ENCODE peak calls at places on chromosome 6, in eight cellular contexts. B is H1, D is cardiac muscle cell, F is HCT116, O is tibial artery, Z is uterus, S is left ventricle myocardium inferior, Q is heart left ventricle. N is an unnamed sample.

GRCh38 chr6:16681260-16681873 is 79.9 kb downstream of the ATXN1 start:
- DNase-seq in F (peak; percentile 91), D (peak; percentile 64), Z (no peak), S (peak; percentile 28), Q (peak; percentile 66), B (no peak), O (no peak), N (no peak)

GRCh38 chr6:39425346-39426056 is 103.0 kb upstream of the KCNK16 start:
- DNase-seq in Q (no peak), F (no peak), B (no peak), D (no peak), S (no peak), Z (no peak), O (no peak), N (no peak)

GRCh38 chr6:79810153-79810806 is 137.1 kb downstream of the ELOVL4 start:
- DNase-seq in S (no peak), Z (no peak), Q (no peak), O (no peak), D (peak; percentile 77), B (no peak), F (no peak), N (no peak)

GRCh38 chr6:24215068-24215467 is 89.1 kb downstream of the NRSN1 start:
- DNase-seq in O (no peak), B (no peak), D (no peak), Z (no peak), S (no peak), Q (no peak), F (no peak), N (no peak)

GRCh38 chr6:5084192-5084786 is 852 bp upstream of the PPP1R3G start:
- DNase-seq in D (peak; percentile 35), F (no peak), Q (peak; percentile 61), B (no peak), Z (peak; percentile 24), O (peak; percentile 85), S (peak; percentile 75), N (peak; percentile 73)

GRCh38 chr6:134315974-134316391 is 1.9 kb downstream of the SGK1 start:
- DNase-seq in B (no peak), S (no peak), Q (no peak), F (no peak), Z (no peak), O (no peak), D (no peak), N (no peak)

GRCh38 chr6:32622545-32623401 is 14.4 kb upstream of the HLA-DQA1 start:
- DNase-seq in F (no peak), D (peak; percentile 69), S (no peak), O (no peak), B (peak; percentile 31), Z (no peak), Q (peak; percentile 28), N (peak; percentile 22)

GRCh38 chr6:55748880-55749279 is 126.5 kb downstream of the BMP5 start:
- DNase-seq in Q (no peak), F (no peak), B (no peak), Z (no peak), D (no peak), O (no peak), S (no peak), N (no peak)

GRCh38 chr6:108353853-108354252 is 59.0 kb downstream of the AFG1L start:
- DNase-seq in F (no peak), Z (no peak), B (no peak), S (no peak), Q (no peak), O (no peak), D (no peak), N (no peak)

GRCh38 chr6:155493694-155494143 is 38.1 kb upstream of the NOX3 start:
- DNase-seq in O (peak; percentile 86), Z (peak; percentile 54), S (no peak), D (no peak), Q (peak; percentile 51), B (peak; percentile 47), F (peak; percentile 85), N (no peak)

GRCh38 chr6:83466328-83466727 is 35.5 kb upstream of the ME1 start:
- DNase-seq in B (no peak), S (no peak), D (no peak), Z (no peak), O (no peak), F (no peak), Q (no peak), N (no peak)

GRCh38 chr6:167107787-167108186 is 15.1 kb upstream of the CCR6 start:
- DNase-seq in B (no peak), D (no peak), Z (no peak), Q (no peak), F (no peak), O (no peak), S (no peak), N (no peak)

GRCh38 chr6:90088009-90088408 is 193.7 kb downstream of the GJA10 start:
- DNase-seq in Z (peak; percentile 36), B (no peak), Q (no peak), O (no peak), S (no peak), F (no peak), D (no peak), N (no peak)

GRCh38 chr6:152300517-152300916 is 336.6 kb downstream of the SYNE1 start:
- DNase-seq in S (no peak), O (no peak), Z (no peak), D (no peak), B (no peak), F (no peak), Q (no peak), N (no peak)

GRCh38 chr6:32196682-32197616 is 4.5 kb upstream of the GPSM3 start:
- DNase-seq in Z (peak; percentile 64), Q (peak; percentile 67), S (peak; percentile 55), O (peak; percentile 81), D (no peak), B (no peak), F (no peak), N (peak; percentile 49)

DNA sequence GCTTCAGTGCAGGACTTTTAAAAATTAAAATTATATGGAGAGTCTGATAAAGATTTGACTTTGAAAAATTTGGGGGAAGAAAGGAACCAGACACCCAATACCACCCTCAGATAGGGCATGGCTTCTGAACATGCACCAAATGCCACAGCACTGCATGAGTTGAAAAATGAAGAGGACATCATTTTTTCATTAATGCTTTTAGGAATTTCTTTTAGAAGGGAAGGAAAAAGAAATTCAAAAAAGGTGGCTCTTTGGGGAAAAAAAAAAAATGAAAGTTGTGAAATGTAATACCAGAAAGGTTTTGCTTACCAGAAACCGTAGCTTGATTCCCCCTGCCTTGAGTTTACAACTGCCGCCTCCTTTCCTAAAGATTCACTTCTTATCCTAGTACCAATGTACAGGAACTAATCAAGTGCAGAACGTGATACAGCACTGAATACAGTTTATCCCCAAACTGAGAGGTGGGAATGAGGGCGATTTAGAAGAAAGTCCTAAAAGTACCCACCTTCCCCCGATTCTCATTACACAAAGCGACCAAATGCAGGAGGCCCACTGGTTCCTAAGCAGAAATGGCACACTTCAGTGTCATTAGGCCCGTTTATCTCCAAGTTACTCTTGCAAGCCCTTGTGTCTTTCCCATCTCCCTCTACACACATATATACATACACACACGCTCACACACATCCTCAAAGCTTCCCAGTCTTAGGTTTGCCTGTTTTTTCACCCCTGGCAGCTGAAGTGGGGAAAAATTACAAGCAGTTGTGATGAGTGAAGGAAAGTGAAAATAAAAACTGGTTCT is 2.8 kb downstream of the PPP1R10 start:
- DNase-seq in B (no peak), D (no peak), O (no peak), Z (no peak), S (no peak), F (no peak), Q (no peak), N (no peak)
- H3K27ac ChIP-seq in B (peak overlapping the region; percentile 98), D (peak overlapping the region; percentile 99), O (peak overlapping the region; percentile 98), Z (peak overlapping the region; percentile 100), S (peak overlapping the region; percentile 94), F (peak overlapping the region; percentile 87), Q (peak overlapping the region; percentile 98), N (peak overlapping the region; percentile 97)

GRCh38 chr6:131199568-131200272 is 64.5 kb downstream of the AKAP7 start:
- DNase-seq in Z (no peak), F (peak; percentile 12), B (peak; percentile 36), S (no peak), O (no peak), D (peak; percentile 70), Q (no peak), N (peak; percentile 13)
- TF ChIP-seq CTCF in Z (peak; percentile 41), F (peak; percentile 31), B (peak; percentile 86), S (peak; percentile 76), O (no peak), D (peak; percentile 67), Q (peak; percentile 67), N (peak; percentile 73)

GRCh38 chr6:37056439-37057127 is 51.1 kb downstream of the FGD2 start:
- DNase-seq in F (peak; percentile 31), O (no peak), Z (no peak), Q (no peak), B (no peak), D (no peak), S (no peak), N (no peak)

GRCh38 chr6:37053683-37054082 is 48.2 kb downstream of the FGD2 start:
- DNase-seq in F (no peak), D (no peak), Z (no peak), O (no peak), B (no peak), S (no peak), Q (no peak), N (no peak)

GRCh38 chr6:37054171-37054570 is 48.7 kb downstream of the FGD2 start:
- DNase-seq in O (no peak), D (no peak), S (no peak), F (no peak), Z (no peak), B (no peak), Q (no peak), N (no peak)

GRCh38 chr6:37056112-37056403 is 50.6 kb downstream of the FGD2 start:
- DNase-seq in B (no peak), O (no peak), Q (no peak), F (no peak), S (no peak), D (no peak), Z (no peak), N (no peak)

DNA sequence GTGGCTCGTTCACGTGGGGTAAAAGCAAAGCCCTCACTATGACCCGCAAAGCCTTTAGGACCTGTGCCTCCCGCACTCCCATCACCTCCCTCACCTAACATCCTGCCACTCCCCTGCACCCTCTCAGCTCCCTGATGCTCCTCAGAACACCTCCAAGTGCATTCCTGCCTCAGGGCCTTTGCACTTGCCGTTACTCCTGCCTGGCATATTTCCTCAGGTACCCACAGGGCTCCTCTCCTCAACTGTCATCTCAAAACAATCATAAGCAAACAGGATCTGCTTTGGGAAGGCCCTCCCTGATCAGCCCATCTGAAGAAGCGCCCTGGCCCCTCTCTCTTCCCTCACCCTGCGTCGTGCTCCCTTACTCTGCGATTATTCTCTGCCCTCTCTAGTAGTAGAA is 49.1 kb downstream of the FGD2 start:
- DNase-seq in Z (no peak), F (no peak), D (no peak), Q (no peak), S (no peak), O (no peak), B (no peak), N (no peak)
- H3K4me1 ChIP-seq in Z (no peaks in the 10 kb centered on the region), F (peaks cover 24% of the 10 kb centered on the region), D (peaks cover 7% of the 10 kb centered on the region), Q (peaks cover 20% of the 10 kb centered on the region), S (peaks cover 33% of the 10 kb centered on the region), O (peaks cover 5% of the 10 kb centered on the region), B (peaks cover 30% of the 10 kb centered on the region), N (peaks cover 24% of the 10 kb centered on the region)

GRCh38 chr6:7062445-7063162 is 45.2 kb upstream of the RREB1 start:
- DNase-seq in O (no peak), F (no peak), D (no peak), Q (no peak), B (no peak), S (no peak), Z (no peak), N (no peak)
- H3K27ac ChIP-seq in O (no peak overlapping the region), F (no peak overlapping the region), D (no peak overlapping the region), Q (no peak overlapping the region), B (no peak overlapping the region), S (no peak overlapping the region), Z (no peak overlapping the region), N (no peak overlapping the region)

N was measured in heart right ventricle.